ENCODE peak calls at places on chromosomes 5 and 9, in eight cellular contexts. Y is cardiac muscle cell, Q is HFFc6, O is Caco-2, Z is vagina, T is heart left ventricle, I is IMR-90, S is kidney epithelial cell. K is an unnamed sample.

GRCh38 chr9:82223442-82223841 is 234.9 kb downstream of the SPATA31D1 start:
- DNase-seq in Y (peak; percentile 70), Q (peak; percentile 17), O (no peak), Z (no peak), T (no peak), I (peak; percentile 89), S (no peak), K (no peak)

GRCh38 chr5:149739371-149739770 is 9.3 kb downstream of the PPARGC1B start:
- DNase-seq in Y (no peak), Q (no peak), O (no peak), Z (no peak), T (no peak), I (no peak), S (no peak), K (no peak)

GRCh38 chr9:90065001-90065400 is 460.2 kb downstream of the GADD45G start:
- DNase-seq in Y (no peak), Q (no peak), O (no peak), Z (no peak), T (no peak), I (no peak), S (no peak), K (no peak)

GRCh38 chr9:135508211-135508820 is 7.8 kb downstream of the MRPS2 start:
- DNase-seq in Y (no peak), Q (no peak), O (peak; percentile 15), Z (no peak), T (no peak), I (no peak), S (no peak), K (no peak)

GRCh38 chr5:134430001-134430569 is 18.4 kb upstream of the CDKN2AIPNL start:
- DNase-seq in Y (no peak), Q (no peak), O (no peak), Z (no peak), T (no peak), I (no peak), S (no peak), K (no peak)

GRCh38 chr5:144941004-144941403 is 770.3 kb downstream of the KCTD16 start:
- DNase-seq in Y (no peak), Q (no peak), O (no peak), Z (no peak), T (no peak), I (no peak), S (no peak), K (no peak)

GRCh38 chr5:75052461-75053285 is at the start of gene GCNT4:
- DNase-seq in Y (peak; percentile 68), Q (peak; percentile 28), O (peak; percentile 42), Z (no peak), T (peak; percentile 65), I (peak; percentile 36), S (no peak), K (no peak)

GRCh38 chr5:173720341-173721258 is 104.2 kb upstream of the BOD1 start:
- DNase-seq in Y (no peak), Q (no peak), O (no peak), Z (no peak), T (no peak), I (no peak), S (no peak), K (no peak)

GRCh38 chr9:96029722-96030515 is 154.4 kb downstream of the ERCC6L2 start:
- DNase-seq in Y (no peak), Q (no peak), O (no peak), Z (no peak), T (no peak), I (no peak), S (no peak), K (no peak)

GRCh38 chr5:181217111-181217804 is 5.8 kb upstream of the TRIM41 start:
- DNase-seq in Y (peak; percentile 68), Q (peak; percentile 63), O (peak; percentile 75), Z (no peak), T (peak; percentile 60), I (peak; percentile 55), S (no peak), K (no peak)

GRCh38 chr9:113541019-113541900 is 77.7 kb downstream of the RGS3 start:
- DNase-seq in Y (peak; percentile 70), Q (peak; percentile 28), O (peak; percentile 82), Z (no peak), T (peak; percentile 28), I (peak; percentile 55), S (no peak), K (no peak)

GRCh38 chr5:157915638-157916037 is 56.7 kb upstream of the CLINT1 start:
- DNase-seq in Y (peak; percentile 90), Q (no peak), O (no peak), Z (no peak), T (peak; percentile 98), I (peak; percentile 13), S (no peak), K (no peak)

GRCh38 chr9:137836151-137836830 is 41.3 kb upstream of the CACNA1B start:
- DNase-seq in Y (no peak), Q (no peak), O (no peak), Z (peak; percentile 77), T (no peak), I (no peak), S (no peak), K (no peak)

DNA sequence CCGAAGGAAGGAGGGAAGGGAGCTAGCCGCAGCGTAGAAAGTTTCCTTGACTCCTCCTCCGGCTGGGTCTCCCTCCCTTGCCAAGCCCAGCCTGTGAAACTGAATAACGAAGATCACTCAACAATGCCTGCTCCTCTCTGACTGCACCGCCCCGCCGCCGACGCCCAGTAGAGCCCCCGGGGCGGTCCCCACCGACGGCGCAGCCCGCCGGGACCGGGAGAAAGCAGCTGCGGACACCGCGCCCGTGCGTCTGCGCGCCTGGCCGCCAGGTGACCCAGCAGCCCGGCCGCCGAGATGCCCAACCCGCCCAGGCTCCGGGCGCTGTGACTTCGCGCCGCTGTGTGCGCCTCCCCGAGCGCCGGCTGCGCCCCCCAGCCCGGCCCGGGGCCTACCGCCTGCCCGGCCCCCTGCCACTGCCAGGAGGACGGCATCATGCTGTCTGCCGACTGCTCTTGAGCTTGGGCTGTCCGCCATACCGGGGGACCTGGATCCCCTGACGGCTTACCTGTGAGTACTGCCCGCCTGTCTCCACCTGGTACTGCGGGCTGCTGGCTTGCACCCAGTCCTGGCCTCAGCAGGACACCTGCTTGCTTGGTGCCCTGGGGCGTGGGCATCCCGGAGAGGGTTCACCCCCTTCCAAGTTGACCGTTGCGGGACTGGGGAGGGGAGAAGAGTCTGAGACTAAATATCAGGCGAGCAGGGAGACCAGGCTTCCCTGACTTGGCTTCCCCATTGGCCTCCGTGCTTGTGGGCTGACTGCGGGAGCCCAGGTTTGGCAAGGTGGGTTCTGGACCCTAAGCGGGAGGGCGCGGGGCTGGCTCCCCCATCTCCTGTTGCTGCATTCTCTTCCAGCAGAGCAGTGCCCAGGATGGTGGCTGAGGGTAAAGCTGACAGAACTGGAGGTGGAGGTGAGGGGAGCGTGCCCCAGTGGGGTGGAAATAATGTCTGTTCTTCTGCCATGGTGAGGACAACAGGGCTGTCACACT is 26.2 kb upstream of the SPTLC1 start:
- DNase-seq in Y (peak; percentile 40), Q (no peak), O (no peak), Z (no peak), T (no peak), I (no peak), S (no peak), K (no peak)
- TF ChIP-seq CTCF in Y (no peak), Q (peak; percentile 60), O (no peak), Z (no peak), T (no peak), I (peak; percentile 18), S (no peak), K (no peak)

DNA sequence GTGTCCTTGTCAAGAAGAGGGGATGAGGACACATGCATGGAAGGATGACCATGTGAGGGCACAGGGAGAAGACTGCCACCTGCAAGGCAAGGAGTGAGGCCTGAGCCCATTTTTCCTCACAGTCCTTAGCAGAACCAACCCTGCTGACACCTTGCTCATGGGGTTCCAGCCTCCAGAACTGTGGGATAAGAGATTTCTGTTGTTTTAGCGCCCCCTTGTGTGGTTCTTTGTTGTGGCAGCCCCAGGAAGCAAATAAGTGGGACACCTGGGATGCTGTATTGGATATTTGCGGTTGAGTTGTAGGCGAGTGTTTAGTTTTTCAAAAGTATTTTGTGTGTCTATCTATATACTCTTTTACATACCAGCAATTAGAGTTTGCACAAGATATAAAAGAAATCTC is 206.4 kb downstream of the NXNL2 start:
- DNase-seq in Y (no peak), Q (no peak), O (no peak), Z (no peak), T (no peak), I (no peak), S (no peak), K (no peak)
- TF ChIP-seq CTCF in Y (peak; percentile 33), Q (peak; percentile 65), O (no peak), Z (no peak), T (peak; percentile 17), I (peak; percentile 34), S (peak; percentile 32), K (no peak)

GRCh38 chr9:99237356-99237755 is 15.3 kb downstream of the SEC61B start:
- DNase-seq in Y (no peak), Q (no peak), O (no peak), Z (no peak), T (no peak), I (no peak), S (no peak), K (no peak)

GRCh38 chr9:99235874-99236627 is 14.0 kb downstream of the SEC61B start:
- DNase-seq in Y (no peak), Q (no peak), O (no peak), Z (no peak), T (no peak), I (no peak), S (no peak), K (no peak)

GRCh38 chr9:99234618-99235017 is 12.5 kb downstream of the SEC61B start:
- DNase-seq in Y (no peak), Q (no peak), O (no peak), Z (no peak), T (no peak), I (no peak), S (no peak), K (no peak)

GRCh38 chr9:99235069-99235468 is 13.0 kb downstream of the SEC61B start:
- DNase-seq in Y (no peak), Q (no peak), O (no peak), Z (no peak), T (no peak), I (no peak), S (no peak), K (no peak)

GRCh38 chr9:99231708-99232107 is 9.6 kb downstream of the SEC61B start:
- DNase-seq in Y (peak; percentile 24), Q (peak; percentile 14), O (no peak), Z (no peak), T (no peak), I (peak; percentile 11), S (no peak), K (no peak)
- TF ChIP-seq CTCF in Y (peak; percentile 60), Q (peak; percentile 79), O (peak; percentile 69), Z (no peak), T (peak; percentile 40), I (peak; percentile 44), S (peak; percentile 53), K (no peak)

GRCh38 chr5:142324871-142325676 is at the start of gene SPRY4:
- DNase-seq in Y (peak; percentile 99), Q (peak; percentile 98), O (peak; percentile 98), Z (peak; percentile 95), T (peak; percentile 95), I (peak; percentile 98), S (peak; percentile 84), K (peak; percentile 79)

GRCh38 chr5:142326480-142326938 is 1.7 kb upstream of the SPRY4 start:
- DNase-seq in Y (no peak), Q (no peak), O (no peak), Z (no peak), T (no peak), I (no peak), S (no peak), K (no peak)

GRCh38 chr5:142325677-142326479 is 1.1 kb upstream of the SPRY4 start:
- DNase-seq in Y (peak; percentile 88), Q (peak; percentile 81), O (peak; percentile 75), Z (no peak), T (peak; percentile 70), I (peak; percentile 73), S (no peak), K (peak; percentile 67)

GRCh38 chr5:142330026-142330425 is 5.2 kb upstream of the SPRY4 start:
- DNase-seq in Y (no peak), Q (no peak), O (no peak), Z (no peak), T (no peak), I (no peak), S (no peak), K (no peak)

GRCh38 chr5:142327111-142327842 is 2.5 kb upstream of the SPRY4 start:
- DNase-seq in Y (peak; percentile 55), Q (peak; percentile 92), O (no peak), Z (no peak), T (no peak), I (peak; percentile 84), S (no peak), K (no peak)
- TF ChIP-seq CTCF in Y (no peak), Q (no peak), O (no peak), Z (no peak), T (no peak), I (peak; percentile 27), S (peak; percentile 22), K (no peak)